ENCODE peak calls at places on chromosomes 5 and 9, in eight cellular contexts. G is frontal cortex; I is nucleus accumbens; U is Panc1; Y is CD8-positive, alpha-beta memory T cell; V is fibroblast of the conjunctiva; F is HL-60; T is amniotic epithelial cell. W is an unnamed sample.

GRCh38 chr5:133981714-133982113 is 13.3 kb upstream of the C5orf15 start:
- DNase-seq in Y (no peak), T (no peak), U (no peak), I (no peak), F (no peak), G (no peak), V (no peak), W (no peak)

GRCh38 chr9:38232895-38233294 is 159.6 kb upstream of the ALDH1B1 start:
- DNase-seq in U (no peak), V (no peak), F (no peak), Y (no peak), G (no peak), I (no peak), T (no peak), W (no peak)

GRCh38 chr5:159971514-159971913 is 37.4 kb upstream of the TTC1 start:
- DNase-seq in U (no peak), Y (no peak), I (no peak), F (no peak), G (no peak), T (no peak), V (no peak), W (no peak)

GRCh38 chr9:93658184-93658925 is 82.0 kb downstream of the PHF2 start:
- DNase-seq in Y (no peak), G (no peak), V (no peak), U (no peak), T (no peak), F (no peak), I (no peak), W (no peak)

GRCh38 chr5:61809651-61810050 is 477.6 kb downstream of the ZSWIM6 start:
- DNase-seq in V (no peak), G (no peak), T (no peak), I (no peak), U (no peak), F (no peak), Y (no peak), W (no peak)

GRCh38 chr5:139641116-139642080 is 6.8 kb upstream of the CXXC5 start:
- DNase-seq in G (peak), F (no peak), V (no peak), U (no peak), Y (no peak), I (no peak), T (no peak), W (peak)

GRCh38 chr9:93081931-93082330 is 14.1 kb upstream of the CARD19 start:
- DNase-seq in T (peak), V (no peak), F (no peak), G (no peak), U (no peak), Y (no peak), I (no peak), W (no peak)

GRCh38 chr5:139705655-139706587 is 57.8 kb downstream of the CXXC5 start:
- DNase-seq in T (no peak), F (no peak), I (no peak), G (no peak), Y (no peak), V (no peak), U (no peak), W (no peak)

GRCh38 chr9:19920401-19920800 is 131.6 kb upstream of the SLC24A2 start:
- DNase-seq in G (no peak), F (no peak), I (no peak), Y (no peak), U (no peak), V (no peak), T (no peak), W (no peak)

GRCh38 chr9:80076105-80076504 is 504.3 kb downstream of the TLE4 start:
- DNase-seq in T (no peak), F (no peak), G (no peak), I (no peak), U (no peak), V (no peak), Y (no peak), W (no peak)

GRCh38 chr5:78653969-78654368 is 5.4 kb upstream of the LHFPL2 start:
- DNase-seq in G (no peak), U (no peak), I (no peak), T (no peak), Y (no peak), V (no peak), F (no peak), W (no peak)